ENCODE peak calls at places on chromosomes 4 and X, in seven cellular contexts. One of them, this sample, is unnamed.

GRCh38 chr4:150664935-150665334 is 83.0 kb downstream of the MAB21L2 start:
- DNase-seq in EH: peak; percentile 33
- DNase-seq in bronchial epithelial cell: peak; percentile 98
- DNase-seq in mesenchymal stem cell: peak; percentile 22
- DNase-seq in stimulated activated CD4-positive, alpha-beta T cell treated with anti-CD3 and anti-CD28 coated beads, TNF-alpha, amount 100 ng/mL, for 4 hours: no peak
- DNase-seq in T1000: no peak
- DNase-seq in dermis microvascular lymphatic vessel endothelial cell: no peak
- DNase-seq in this sample: peak; percentile 59

GRCh38 chrX:154517101-154517781 is 1.2 kb upstream of the FAM3A start:
- DNase-seq in T1000: no peak
- DNase-seq in EH: no peak
- DNase-seq in stimulated activated CD4-positive, alpha-beta T cell treated with anti-CD3 and anti-CD28 coated beads, TNF-alpha, amount 100 ng/mL, for 4 hours: no peak
- DNase-seq in mesenchymal stem cell: peak; percentile 38
- DNase-seq in dermis microvascular lymphatic vessel endothelial cell: no peak
- DNase-seq in bronchial epithelial cell: no peak
- DNase-seq in this sample: no peak

GRCh38 chr4:123802933-123803332 is 406.3 kb downstream of the SPRY1 start:
- DNase-seq in mesenchymal stem cell: no peak
- DNase-seq in bronchial epithelial cell: no peak
- DNase-seq in stimulated activated CD4-positive, alpha-beta T cell treated with anti-CD3 and anti-CD28 coated beads, TNF-alpha, amount 100 ng/mL, for 4 hours: no peak
- DNase-seq in EH: no peak
- DNase-seq in dermis microvascular lymphatic vessel endothelial cell: no peak
- DNase-seq in T1000: no peak
- DNase-seq in this sample: no peak

GRCh38 chrX:139862208-139862607 is 70.6 kb downstream of the ATP11C start:
- DNase-seq in stimulated activated CD4-positive, alpha-beta T cell treated with anti-CD3 and anti-CD28 coated beads, TNF-alpha, amount 100 ng/mL, for 4 hours: no peak
- DNase-seq in bronchial epithelial cell: no peak
- DNase-seq in EH: no peak
- DNase-seq in dermis microvascular lymphatic vessel endothelial cell: no peak
- DNase-seq in mesenchymal stem cell: no peak
- DNase-seq in T1000: no peak
- DNase-seq in this sample: no peak

GRCh38 chr4:1300466-1301455 is 11.1 kb downstream of the MAEA start:
- DNase-seq in EH: peak; percentile 30
- DNase-seq in stimulated activated CD4-positive, alpha-beta T cell treated with anti-CD3 and anti-CD28 coated beads, TNF-alpha, amount 100 ng/mL, for 4 hours: no peak
- DNase-seq in mesenchymal stem cell: peak; percentile 86
- DNase-seq in bronchial epithelial cell: peak; percentile 80
- DNase-seq in T1000: peak; percentile 58
- DNase-seq in dermis microvascular lymphatic vessel endothelial cell: no peak
- DNase-seq in this sample: no peak

GRCh38 chr4:128735714-128736113 is 73.8 kb upstream of the JADE1 start:
- DNase-seq in stimulated activated CD4-positive, alpha-beta T cell treated with anti-CD3 and anti-CD28 coated beads, TNF-alpha, amount 100 ng/mL, for 4 hours: no peak
- DNase-seq in dermis microvascular lymphatic vessel endothelial cell: no peak
- DNase-seq in mesenchymal stem cell: no peak
- DNase-seq in EH: no peak
- DNase-seq in T1000: no peak
- DNase-seq in bronchial epithelial cell: no peak
- DNase-seq in this sample: no peak

GRCh38 chr4:154471924-154472323 is 19.7 kb downstream of the DCHS2 start:
- DNase-seq in T1000: no peak
- DNase-seq in stimulated activated CD4-positive, alpha-beta T cell treated with anti-CD3 and anti-CD28 coated beads, TNF-alpha, amount 100 ng/mL, for 4 hours: no peak
- DNase-seq in EH: no peak
- DNase-seq in bronchial epithelial cell: no peak
- DNase-seq in mesenchymal stem cell: no peak
- DNase-seq in dermis microvascular lymphatic vessel endothelial cell: no peak
- DNase-seq in this sample: no peak

GRCh38 chr4:87007345-87008181 is 72.8 kb downstream of the AFF1 start:
- DNase-seq in EH: peak; percentile 60
- DNase-seq in mesenchymal stem cell: peak; percentile 72
- DNase-seq in dermis microvascular lymphatic vessel endothelial cell: no peak
- DNase-seq in T1000: no peak
- DNase-seq in stimulated activated CD4-positive, alpha-beta T cell treated with anti-CD3 and anti-CD28 coated beads, TNF-alpha, amount 100 ng/mL, for 4 hours: peak; percentile 18
- DNase-seq in bronchial epithelial cell: peak; percentile 56
- DNase-seq in this sample: peak; percentile 72

GRCh38 chr4:79576480-79576803 is 168.4 kb upstream of the GK2 start:
- DNase-seq in mesenchymal stem cell: peak; percentile 50
- DNase-seq in dermis microvascular lymphatic vessel endothelial cell: peak; percentile 1
- DNase-seq in T1000: no peak
- DNase-seq in bronchial epithelial cell: peak; percentile 43
- DNase-seq in EH: peak; percentile 13
- DNase-seq in stimulated activated CD4-positive, alpha-beta T cell treated with anti-CD3 and anti-CD28 coated beads, TNF-alpha, amount 100 ng/mL, for 4 hours: no peak
- DNase-seq in this sample: peak; percentile 27

GRCh38 chrX:53831662-53832635 is 145.4 kb upstream of the HUWE1 start:
- DNase-seq in stimulated activated CD4-positive, alpha-beta T cell treated with anti-CD3 and anti-CD28 coated beads, TNF-alpha, amount 100 ng/mL, for 4 hours: peak; percentile 5
- DNase-seq in bronchial epithelial cell: peak; percentile 43
- DNase-seq in T1000: no peak
- DNase-seq in dermis microvascular lymphatic vessel endothelial cell: peak; percentile 4
- DNase-seq in mesenchymal stem cell: peak; percentile 15
- DNase-seq in EH: peak; percentile 27
- DNase-seq in this sample: peak; percentile 55

GRCh38 chrX:84729809-84730208 is 227.6 kb upstream of the HDX start:
- DNase-seq in bronchial epithelial cell: peak; percentile 21
- DNase-seq in mesenchymal stem cell: peak; percentile 37
- DNase-seq in EH: peak; percentile 41
- DNase-seq in dermis microvascular lymphatic vessel endothelial cell: peak; percentile 15
- DNase-seq in stimulated activated CD4-positive, alpha-beta T cell treated with anti-CD3 and anti-CD28 coated beads, TNF-alpha, amount 100 ng/mL, for 4 hours: no peak
- DNase-seq in T1000: no peak
- DNase-seq in this sample: peak; percentile 39

GRCh38 chr4:179465131-179465797 is 2023.0 kb upstream of the AGA start:
- DNase-seq in T1000: no peak
- DNase-seq in mesenchymal stem cell: peak; percentile 17
- DNase-seq in dermis microvascular lymphatic vessel endothelial cell: no peak
- DNase-seq in bronchial epithelial cell: peak; percentile 68
- DNase-seq in EH: no peak
- DNase-seq in stimulated activated CD4-positive, alpha-beta T cell treated with anti-CD3 and anti-CD28 coated beads, TNF-alpha, amount 100 ng/mL, for 4 hours: no peak
- DNase-seq in this sample: no peak

GRCh38 chr4:154329939-154330338 is 161.7 kb downstream of the DCHS2 start:
- DNase-seq in bronchial epithelial cell: peak; percentile 74
- DNase-seq in dermis microvascular lymphatic vessel endothelial cell: no peak
- DNase-seq in T1000: no peak
- DNase-seq in EH: peak; percentile 10
- DNase-seq in mesenchymal stem cell: peak; percentile 71
- DNase-seq in stimulated activated CD4-positive, alpha-beta T cell treated with anti-CD3 and anti-CD28 coated beads, TNF-alpha, amount 100 ng/mL, for 4 hours: no peak
- DNase-seq in this sample: no peak

GRCh38 chrX:41705042-41705441 is 16.3 kb downstream of the GPR34 start:
- DNase-seq in T1000: no peak
- DNase-seq in EH: no peak
- DNase-seq in stimulated activated CD4-positive, alpha-beta T cell treated with anti-CD3 and anti-CD28 coated beads, TNF-alpha, amount 100 ng/mL, for 4 hours: no peak
- DNase-seq in mesenchymal stem cell: no peak
- DNase-seq in bronchial epithelial cell: no peak
- DNase-seq in dermis microvascular lymphatic vessel endothelial cell: no peak
- DNase-seq in this sample: no peak

GRCh38 chr4:610411-611261 is 14.7 kb upstream of the PDE6B start:
- DNase-seq in EH: peak; percentile 51
- DNase-seq in mesenchymal stem cell: no peak
- DNase-seq in bronchial epithelial cell: peak; percentile 89
- DNase-seq in dermis microvascular lymphatic vessel endothelial cell: no peak
- DNase-seq in T1000: peak; percentile 63
- DNase-seq in stimulated activated CD4-positive, alpha-beta T cell treated with anti-CD3 and anti-CD28 coated beads, TNF-alpha, amount 100 ng/mL, for 4 hours: no peak
- DNase-seq in this sample: peak; percentile 30

GRCh38 chr4:91502365-91502764 is 801.4 kb upstream of the GRID2 start:
- DNase-seq in T1000: no peak
- DNase-seq in stimulated activated CD4-positive, alpha-beta T cell treated with anti-CD3 and anti-CD28 coated beads, TNF-alpha, amount 100 ng/mL, for 4 hours: no peak
- DNase-seq in bronchial epithelial cell: peak; percentile 51
- DNase-seq in dermis microvascular lymphatic vessel endothelial cell: no peak
- DNase-seq in mesenchymal stem cell: peak; percentile 4
- DNase-seq in EH: no peak
- DNase-seq in this sample: no peak

GRCh38 chr4:158949094-158949493 is 153.8 kb upstream of the RAPGEF2 start:
- DNase-seq in stimulated activated CD4-positive, alpha-beta T cell treated with anti-CD3 and anti-CD28 coated beads, TNF-alpha, amount 100 ng/mL, for 4 hours: no peak
- DNase-seq in EH: peak; percentile 51
- DNase-seq in bronchial epithelial cell: peak; percentile 79
- DNase-seq in dermis microvascular lymphatic vessel endothelial cell: peak; percentile 64
- DNase-seq in mesenchymal stem cell: peak; percentile 77
- DNase-seq in T1000: no peak
- DNase-seq in this sample: peak; percentile 70

GRCh38 chr4:189804884-189805283 is 135.8 kb upstream of the FRG1 start:
- DNase-seq in EH: no peak
- DNase-seq in bronchial epithelial cell: no peak
- DNase-seq in dermis microvascular lymphatic vessel endothelial cell: no peak
- DNase-seq in mesenchymal stem cell: no peak
- DNase-seq in T1000: no peak
- DNase-seq in stimulated activated CD4-positive, alpha-beta T cell treated with anti-CD3 and anti-CD28 coated beads, TNF-alpha, amount 100 ng/mL, for 4 hours: no peak
- DNase-seq in this sample: no peak